ENCODE peak calls at places on chromosomes 11 and 22, in seven cellular contexts. One of them, this sample, is unnamed. For H3K9me3, the result is how much of the 10 kb centered on the place peaks cover.

GRCh38 chr11:61004037-61004641 is 32.7 kb downstream of the CD6 start:
- DNase-seq in transverse colon: no peak
- DNase-seq in stomach: no peak
- DNase-seq in cardiac muscle cell: peak
- DNase-seq in MM.1S: no peak
- DNase-seq in H9: no peak
- DNase-seq in lung: no peak
- DNase-seq in this sample: no peak

GRCh38 chr22:25085930-25086901 is 113.4 kb upstream of the CRYBB3 start:
- DNase-seq in stomach: no peak
- DNase-seq in cardiac muscle cell: peak
- DNase-seq in lung: no peak
- DNase-seq in MM.1S: peak
- DNase-seq in H9: no peak
- DNase-seq in transverse colon: no peak
- DNase-seq in this sample: no peak

GRCh38 chr11:12746593-12747097 is 72.4 kb downstream of the TEAD1 start:
- DNase-seq in lung: no peak
- DNase-seq in MM.1S: no peak
- DNase-seq in cardiac muscle cell: peak
- DNase-seq in H9: peak
- DNase-seq in stomach: no peak
- DNase-seq in transverse colon: no peak
- DNase-seq in this sample: no peak

GRCh38 chr11:1206391-1207271 is 16.2 kb upstream of the MUC5B start:
- DNase-seq in MM.1S: no peak
- DNase-seq in stomach: no peak
- DNase-seq in H9: peak
- DNase-seq in cardiac muscle cell: no peak
- DNase-seq in transverse colon: no peak
- DNase-seq in lung: no peak
- DNase-seq in this sample: no peak

GRCh38 chr11:69905611-69906452 is 86.6 kb upstream of the FGF3 start:
- DNase-seq in transverse colon: peak
- DNase-seq in lung: no peak
- DNase-seq in MM.1S: no peak
- DNase-seq in H9: no peak
- DNase-seq in stomach: peak
- DNase-seq in cardiac muscle cell: no peak
- DNase-seq in this sample: peak

GRCh38 chr22:38067028-38067415 is 9.8 kb downstream of the PICK1 start:
- DNase-seq in transverse colon: no peak
- DNase-seq in lung: no peak
- DNase-seq in MM.1S: no peak
- DNase-seq in stomach: no peak
- DNase-seq in H9: no peak
- DNase-seq in cardiac muscle cell: no peak
- DNase-seq in this sample: no peak

GRCh38 chr22:10961043-10961860 is 4566.7 kb upstream of the OR11H1 start:
- DNase-seq in cardiac muscle cell: no peak
- DNase-seq in lung: no peak
- DNase-seq in MM.1S: no peak
- DNase-seq in stomach: no peak
- DNase-seq in H9: no peak
- DNase-seq in transverse colon: no peak
- DNase-seq in this sample: no peak

GRCh38 chr22:11628651-11629511 is 3899.1 kb upstream of the OR11H1 start:
- DNase-seq in cardiac muscle cell: no peak
- DNase-seq in stomach: no peak
- DNase-seq in lung: no peak
- DNase-seq in MM.1S: no peak
- DNase-seq in H9: no peak
- DNase-seq in transverse colon: no peak
- DNase-seq in this sample: no peak

GRCh38 chr11:2561283-2562180 is 116.7 kb downstream of the KCNQ1 start:
- DNase-seq in MM.1S: no peak
- DNase-seq in lung: no peak
- DNase-seq in cardiac muscle cell: no peak
- DNase-seq in transverse colon: peak
- DNase-seq in H9: no peak
- DNase-seq in stomach: no peak
- DNase-seq in this sample: no peak

GRCh38 chr22:25941365-25941960 is 199.5 kb downstream of the MYO18B start:
- DNase-seq in H9: no peak
- DNase-seq in lung: no peak
- DNase-seq in transverse colon: no peak
- DNase-seq in cardiac muscle cell: no peak
- DNase-seq in MM.1S: no peak
- DNase-seq in stomach: no peak
- DNase-seq in this sample: no peak

GRCh38 chr11:128896356-128896755 is 5.2 kb downstream of the KCNJ5 start:
- DNase-seq in lung: no peak
- DNase-seq in stomach: no peak
- DNase-seq in transverse colon: no peak
- DNase-seq in H9: no peak
- DNase-seq in cardiac muscle cell: no peak
- DNase-seq in MM.1S: no peak
- DNase-seq in this sample: no peak

GRCh38 chr11:44799036-44799435 is 72.3 kb downstream of the TSPAN18 start:
- DNase-seq in stomach: no peak
- DNase-seq in MM.1S: no peak
- DNase-seq in H9: no peak
- DNase-seq in lung: no peak
- DNase-seq in cardiac muscle cell: no peak
- DNase-seq in transverse colon: no peak
- DNase-seq in this sample: no peak

GRCh38 chr11:77188323-77188911 is 60.4 kb downstream of the MYO7A start:
- DNase-seq in MM.1S: peak
- DNase-seq in transverse colon: peak
- DNase-seq in lung: peak
- DNase-seq in cardiac muscle cell: peak
- DNase-seq in stomach: peak
- DNase-seq in H9: peak
- DNase-seq in this sample: peak

GRCh38 chr11:123047265-123047946 is 14.5 kb downstream of the HSPA8 start:
- DNase-seq in stomach: no peak
- DNase-seq in cardiac muscle cell: peak
- DNase-seq in transverse colon: no peak
- DNase-seq in MM.1S: no peak
- DNase-seq in H9: no peak
- DNase-seq in lung: no peak
- DNase-seq in this sample: no peak

GRCh38 chr11:44894217-44894617 is 56.5 kb downstream of the TP53I11 start:
- DNase-seq in MM.1S: peak
- DNase-seq in cardiac muscle cell: peak
- DNase-seq in stomach: peak
- DNase-seq in lung: no peak
- DNase-seq in transverse colon: peak
- DNase-seq in H9: peak
- DNase-seq in this sample: peak

GRCh38 chr11:68480855-68481510 is 20.4 kb downstream of the PPP6R3 start:
- DNase-seq in transverse colon: no peak
- DNase-seq in lung: no peak
- DNase-seq in cardiac muscle cell: no peak
- DNase-seq in H9: no peak
- DNase-seq in stomach: no peak
- DNase-seq in MM.1S: no peak
- DNase-seq in this sample: no peak

GRCh38 chr11:68481579-68482240 is 21.2 kb downstream of the PPP6R3 start:
- DNase-seq in lung: no peak
- DNase-seq in transverse colon: no peak
- DNase-seq in MM.1S: no peak
- DNase-seq in cardiac muscle cell: no peak
- DNase-seq in stomach: no peak
- DNase-seq in H9: no peak
- DNase-seq in this sample: no peak

GRCh38 chr11:68480193-68480592 is 19.6 kb downstream of the PPP6R3 start:
- DNase-seq in cardiac muscle cell: no peak
- DNase-seq in stomach: no peak
- DNase-seq in H9: no peak
- DNase-seq in MM.1S: no peak
- DNase-seq in lung: no peak
- DNase-seq in transverse colon: no peak
- DNase-seq in this sample: no peak

GRCh38 chr11:68479390-68479789 is 18.8 kb downstream of the PPP6R3 start:
- DNase-seq in transverse colon: no peak
- DNase-seq in cardiac muscle cell: no peak
- DNase-seq in stomach: no peak
- DNase-seq in lung: no peak
- DNase-seq in H9: no peak
- DNase-seq in MM.1S: no peak
- DNase-seq in this sample: no peak
- H3K9me3 ChIP-seq in transverse colon: under half
- H3K9me3 ChIP-seq in cardiac muscle cell: under half
- H3K9me3 ChIP-seq in stomach: under half
- H3K9me3 ChIP-seq in lung: under half
- H3K9me3 ChIP-seq in H9: under half
- H3K9me3 ChIP-seq in MM.1S: under half
- H3K9me3 ChIP-seq in this sample: under half

GRCh38 chr11:65859812-65860277 is 388 bp upstream of the MUS81 start:
- DNase-seq in cardiac muscle cell: no peak
- DNase-seq in stomach: no peak
- DNase-seq in transverse colon: peak
- DNase-seq in MM.1S: peak
- DNase-seq in H9: no peak
- DNase-seq in lung: no peak
- DNase-seq in this sample: no peak

GRCh38 chr11:65861533-65862183 is 1.4 kb downstream of the MUS81 start:
- DNase-seq in H9: peak
- DNase-seq in transverse colon: peak
- DNase-seq in MM.1S: no peak
- DNase-seq in cardiac muscle cell: no peak
- DNase-seq in lung: no peak
- DNase-seq in stomach: no peak
- DNase-seq in this sample: no peak

GRCh38 chr11:65861165-65861505 is 902 bp downstream of the MUS81 start:
- DNase-seq in transverse colon: peak
- DNase-seq in lung: no peak
- DNase-seq in H9: no peak
- DNase-seq in MM.1S: no peak
- DNase-seq in stomach: no peak
- DNase-seq in cardiac muscle cell: no peak
- DNase-seq in this sample: no peak

GRCh38 chr11:65859134-65859811 is 960 bp upstream of the MUS81 start:
- DNase-seq in MM.1S: peak
- DNase-seq in H9: peak
- DNase-seq in stomach: peak
- DNase-seq in transverse colon: peak
- DNase-seq in cardiac muscle cell: peak
- DNase-seq in lung: peak
- DNase-seq in this sample: peak

DNA sequence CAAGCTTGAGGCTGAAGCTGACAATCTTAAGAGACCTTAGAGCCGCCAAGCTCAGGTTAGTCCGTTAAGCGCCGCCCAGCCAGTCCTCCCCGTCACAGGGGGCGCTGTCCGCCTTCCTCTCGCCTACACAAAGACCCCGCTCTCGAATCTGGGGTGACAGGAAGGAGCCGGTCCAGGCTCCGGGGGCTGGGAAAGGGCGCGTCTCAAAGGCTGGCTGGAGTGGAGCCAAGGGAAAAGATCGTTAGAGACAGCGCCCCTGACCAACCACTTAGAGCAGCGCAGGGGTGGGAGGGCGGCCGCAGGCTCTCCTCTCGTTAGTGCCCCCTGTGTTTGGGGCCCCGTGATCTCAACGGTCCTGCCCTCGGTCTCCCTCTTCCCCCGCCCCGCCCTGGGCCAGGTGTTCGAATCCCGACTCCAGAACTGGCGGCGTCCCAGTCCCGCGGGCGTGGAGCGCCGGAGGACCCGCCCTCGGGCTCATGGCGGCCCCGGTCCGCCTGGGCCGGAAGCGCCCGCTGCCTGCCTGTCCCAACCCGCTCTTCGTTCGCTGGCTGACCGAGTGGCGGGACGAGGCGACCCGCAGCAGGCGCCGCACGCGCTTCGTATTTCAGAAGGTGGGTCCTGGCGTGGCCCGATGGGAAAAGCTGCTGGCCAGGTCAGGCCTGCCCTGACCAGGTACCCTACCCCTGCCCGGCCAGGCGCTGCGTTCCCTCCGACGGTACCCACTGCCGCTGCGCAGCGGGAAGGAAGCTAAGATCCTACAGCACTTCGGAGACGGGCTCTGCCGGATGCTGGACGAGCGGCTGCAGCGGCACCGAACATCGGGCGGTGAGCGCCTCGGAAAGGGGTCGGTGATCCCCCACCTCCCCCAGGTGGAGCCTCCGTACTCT is at the start of gene MUS81:
- DNase-seq in lung: peak
- DNase-seq in transverse colon: peak
- DNase-seq in stomach: peak
- DNase-seq in MM.1S: peak
- DNase-seq in cardiac muscle cell: peak
- DNase-seq in H9: peak
- DNase-seq in this sample: peak
- H3K27ac ChIP-seq in lung: peak
- H3K27ac ChIP-seq in transverse colon: peak
- H3K27ac ChIP-seq in stomach: peak
- H3K27ac ChIP-seq in MM.1S: peak
- H3K27ac ChIP-seq in cardiac muscle cell: peak
- H3K27ac ChIP-seq in H9: peak
- H3K27ac ChIP-seq in this sample: peak

DNA sequence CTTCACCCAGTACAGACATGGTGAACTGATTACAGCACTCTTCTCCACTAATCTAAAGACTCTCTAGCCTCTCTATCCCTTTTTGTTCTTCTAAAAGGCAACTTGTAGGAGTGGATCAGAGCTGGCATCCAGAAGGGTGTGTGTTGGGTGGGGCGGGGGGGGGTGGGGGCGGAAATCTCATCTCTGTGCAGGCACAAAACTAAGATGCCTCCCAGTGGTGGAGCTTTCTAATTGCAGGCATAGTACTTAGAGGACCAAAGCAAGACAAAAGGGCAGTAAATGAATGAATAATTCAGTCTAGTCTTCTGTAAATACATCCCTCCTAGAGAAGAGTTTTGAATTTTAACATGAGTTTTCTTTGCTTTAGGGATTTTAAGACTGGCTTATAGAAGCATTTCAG is 11.4 kb upstream of the EMID1 start:
- DNase-seq in MM.1S: peak
- DNase-seq in cardiac muscle cell: no peak
- DNase-seq in lung: no peak
- DNase-seq in transverse colon: no peak
- DNase-seq in stomach: no peak
- DNase-seq in H9: no peak
- DNase-seq in this sample: no peak
- TF ChIP-seq CTCF in MM.1S: peak
- TF ChIP-seq CTCF in cardiac muscle cell: no peak
- TF ChIP-seq CTCF in lung: no peak
- TF ChIP-seq CTCF in transverse colon: no peak
- TF ChIP-seq CTCF in stomach: no peak
- TF ChIP-seq CTCF in H9: peak
- TF ChIP-seq CTCF in this sample: no peak

DNA sequence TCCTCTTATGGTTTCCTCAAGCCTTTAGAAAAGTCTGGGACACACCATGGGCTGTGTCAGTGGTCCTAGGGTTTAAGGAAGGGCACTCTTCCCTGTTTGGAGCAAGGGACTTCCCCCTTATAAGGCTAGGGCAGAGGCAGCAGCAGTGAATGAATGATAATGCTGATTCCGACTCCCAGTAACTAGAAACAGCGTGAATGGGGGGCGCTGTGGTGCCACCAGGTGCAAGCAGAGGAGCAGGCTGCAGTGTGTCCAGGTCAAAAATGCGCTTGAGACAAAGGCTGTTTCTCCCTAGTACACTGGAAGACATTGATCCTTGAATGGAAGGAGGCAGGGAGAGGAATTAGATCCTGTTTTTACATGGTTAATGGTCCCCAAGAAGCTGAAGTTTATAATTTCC is 11.6 kb upstream of the RIC3 start:
- DNase-seq in transverse colon: no peak
- DNase-seq in H9: peak
- DNase-seq in stomach: no peak
- DNase-seq in MM.1S: no peak
- DNase-seq in lung: no peak
- DNase-seq in cardiac muscle cell: no peak
- DNase-seq in this sample: no peak
- H3K9me3 ChIP-seq in transverse colon: under half
- H3K9me3 ChIP-seq in H9: under half
- H3K9me3 ChIP-seq in stomach: under half
- H3K9me3 ChIP-seq in MM.1S: under half
- H3K9me3 ChIP-seq in lung: under half
- H3K9me3 ChIP-seq in cardiac muscle cell: under half
- H3K9me3 ChIP-seq in this sample: under half

This sample was measured in colonic mucosa.